ENCODE peak calls at places on chromosomes 5 and 9, in eight cellular contexts. I is GDM1; H is SHP77; E is stimulated activated CD8-positive, alpha-beta memory T cell treated with anti-CD3 and anti-CD28 coated beads, Interleukin-4, amount 100 ng/mL, for 1 hour; L is SW 1271; F is activated T-cell treated with anti-CD3 and anti-CD28 coated beads, Interleukin-2, amount 50 U/mL, for 1 hour; Y is stimulated activated CD4-positive, alpha-beta T cell treated with anti-CD3 and anti-CD28 coated beads, TNF-alpha, amount 100 ng/mL, for 24 hours; W is kidney. U is an unnamed sample.

GRCh38 chr9:123323482-123324013 is 32.4 kb upstream of the CRB2 start:
- DNase-seq in E (no peak), H (no peak), I (no peak), L (no peak), Y (no peak), W (no peak), F (no peak), U (no peak)

GRCh38 chr9:114616684-114617520 is 5.8 kb downstream of the TMEM268 start:
- DNase-seq in I (peak; percentile 78), F (no peak), L (no peak), H (no peak), E (no peak), Y (no peak), W (peak; percentile 86), U (peak; percentile 68)

GRCh38 chr5:91888810-91889209 is 505.7 kb upstream of the ARRDC3 start:
- DNase-seq in L (no peak), E (no peak), Y (no peak), I (no peak), H (no peak), W (no peak), F (no peak), U (no peak)

GRCh38 chr9:115522928-115523327 is 405.0 kb upstream of the TNC start:
- DNase-seq in E (no peak), L (no peak), W (no peak), H (no peak), I (no peak), Y (no peak), F (no peak), U (no peak)

GRCh38 chr5:1651971-1652872 is 128.5 kb upstream of the LPCAT1 start:
- DNase-seq in F (no peak), L (no peak), Y (no peak), H (no peak), I (no peak), W (no peak), E (no peak), U (no peak)

GRCh38 chr9:136728548-136729123 is 14.1 kb downstream of the LCN10 start:
- DNase-seq in W (peak; percentile 89), I (no peak), L (no peak), F (no peak), H (no peak), E (no peak), Y (no peak), U (no peak)

GRCh38 chr5:57841671-57842375 is 359.2 kb upstream of the ACTBL2 start:
- DNase-seq in I (no peak), W (no peak), L (peak; percentile 90), E (no peak), Y (no peak), F (no peak), H (no peak), U (no peak)

GRCh38 chr9:134601764-134602163 is 39.8 kb upstream of the COL5A1 start:
- DNase-seq in E (no peak), H (no peak), F (no peak), W (no peak), I (no peak), Y (no peak), L (no peak), U (no peak)

GRCh38 chr5:157468293-157468965 is 8.4 kb downstream of the NIPAL4 start:
- DNase-seq in W (no peak), F (no peak), E (no peak), I (no peak), L (no peak), H (no peak), Y (no peak), U (no peak)

GRCh38 chr5:178765753-178766300 is 35.4 kb upstream of the ZNF354A start:
- DNase-seq in L (no peak), I (no peak), Y (no peak), E (no peak), H (no peak), W (no peak), F (no peak), U (no peak)

GRCh38 chr5:167688731-167689130 is 602.7 kb upstream of the WWC1 start:
- DNase-seq in F (no peak), I (no peak), Y (no peak), H (no peak), W (no peak), E (no peak), L (no peak), U (no peak)

GRCh38 chr9:123329329-123329955 is 26.6 kb upstream of the CRB2 start:
- DNase-seq in W (no peak), E (no peak), L (no peak), F (no peak), Y (no peak), I (no peak), H (no peak), U (no peak)

GRCh38 chr9:77909306-77909705 is 122.3 kb downstream of the GNAQ start:
- DNase-seq in F (no peak), H (no peak), Y (no peak), W (no peak), L (no peak), E (no peak), I (peak; percentile 92), U (no peak)

GRCh38 chr9:34437006-34437925 is 21.1 kb downstream of the FAM219A start:
- DNase-seq in E (no peak), H (no peak), W (no peak), I (peak; percentile 50), L (no peak), F (peak; percentile 56), Y (peak; percentile 38), U (peak; percentile 78)

GRCh38 chr5:40278881-40279280 is 400.8 kb upstream of the PTGER4 start:
- DNase-seq in W (no peak), L (no peak), I (no peak), E (no peak), Y (no peak), F (no peak), H (no peak), U (no peak)

GRCh38 chr9:30293231-30293630 is 2091.2 kb upstream of the ACO1 start:
- DNase-seq in F (no peak), E (no peak), W (no peak), I (no peak), Y (no peak), L (no peak), H (no peak), U (no peak)

GRCh38 chr9:69470186-69470977 is 145.4 kb downstream of the ENTREP1 start:
- DNase-seq in W (no peak), Y (no peak), L (no peak), I (no peak), E (no peak), H (no peak), F (no peak), U (no peak)

GRCh38 chr9:89023788-89024187 is 32.5 kb downstream of the S1PR3 start:
- DNase-seq in F (no peak), H (no peak), L (no peak), I (no peak), Y (no peak), W (no peak), E (no peak), U (no peak)

GRCh38 chr5:53554444-53554843 is 6.0 kb upstream of the NDUFS4 start:
- DNase-seq in E (no peak), Y (no peak), I (no peak), F (no peak), W (no peak), H (no peak), L (no peak), U (no peak)

GRCh38 chr9:88976888-88977257 is 14.4 kb upstream of the S1PR3 start:
- DNase-seq in Y (no peak), H (no peak), E (no peak), I (no peak), L (no peak), F (no peak), W (no peak), U (no peak)

GRCh38 chr5:92749943-92750342 is 831.1 kb downstream of the NR2F1-AS1 start:
- DNase-seq in F (no peak), W (no peak), E (no peak), H (no peak), L (no peak), I (no peak), Y (no peak), U (no peak)

GRCh38 chr9:36100532-36100931 is 36.0 kb upstream of the GLIPR2 start:
- DNase-seq in L (no peak), E (no peak), H (no peak), I (no peak), F (no peak), W (no peak), Y (no peak), U (no peak)

GRCh38 chr9:72384710-72385475 is 19.9 kb upstream of the ZFAND5 start:
- DNase-seq in E (no peak), F (no peak), L (no peak), W (no peak), Y (no peak), I (no peak), H (no peak), U (no peak)

GRCh38 chr9:114037961-114038723 is 40.0 kb downstream of the AMBP start:
- DNase-seq in W (peak; percentile 85), F (no peak), E (no peak), Y (no peak), L (no peak), I (no peak), H (no peak), U (no peak)

GRCh38 chr9:94120854-94121376 is 36.7 kb downstream of the PTPDC1 start:
- DNase-seq in F (no peak), L (no peak), Y (no peak), W (no peak), I (no peak), H (no peak), E (no peak), U (no peak)

GRCh38 chr9:105403552-105404246 is 44.1 kb upstream of the FSD1L start:
- DNase-seq in E (no peak), Y (no peak), L (no peak), I (no peak), H (no peak), F (no peak), W (no peak), U (no peak)

GRCh38 chr5:148458036-148458888 is 74.5 kb downstream of the FBXO38 start:
- DNase-seq in H (no peak), I (no peak), E (no peak), F (no peak), Y (no peak), L (no peak), W (no peak), U (no peak)

GRCh38 chr5:137265457-137265856 is 233.7 kb downstream of the SPOCK1 start:
- DNase-seq in W (no peak), Y (no peak), F (no peak), H (no peak), L (no peak), E (no peak), I (no peak), U (no peak)

GRCh38 chr5:123651234-123651633 is 139.3 kb downstream of the CSNK1G3 start:
- DNase-seq in H (no peak), Y (no peak), L (no peak), F (no peak), W (no peak), E (no peak), I (no peak), U (no peak)

GRCh38 chr9:28212979-28213378 is 639.7 kb upstream of the C9orf72 start:
- DNase-seq in H (peak; percentile 59), E (no peak), L (peak; percentile 34), W (no peak), Y (no peak), I (no peak), F (no peak), U (no peak)

GRCh38 chr5:146877178-146877681 is 1.3 kb downstream of the PPP2R2B start:
- DNase-seq in F (peak; percentile 18), I (no peak), H (no peak), E (no peak), W (no peak), L (no peak), Y (no peak), U (no peak)

GRCh38 chr5:206406-206805 is 11.5 kb downstream of the CCDC127 start:
- DNase-seq in H (no peak), Y (no peak), I (no peak), L (no peak), W (peak; percentile 54), E (no peak), F (no peak), U (no peak)

GRCh38 chr5:147403659-147404640 is 105.9 kb downstream of the DPYSL3 start:
- DNase-seq in W (no peak), H (no peak), Y (no peak), I (no peak), E (no peak), L (peak; percentile 14), F (no peak), U (peak; percentile 51)

U was measured in GM13976.